ENCODE peak calls at places on chromosomes 6 and 20, in four cellular contexts. E is HEK293T, K is cardiac septum, C is left colon. D is an unnamed sample.

GRCh38 chr20:47359533-47360206 is 3.2 kb upstream of the ZMYND8 start:
- DNase-seq in E (no peak), K (no peak), C (no peak), D (no peak)

GRCh38 chr6:121305957-121306607 is 28.2 kb downstream of the TBC1D32 start:
- DNase-seq in E (peak; percentile 38), K (no peak), C (no peak), D (no peak)

GRCh38 chr20:59016795-59017492 is 2.3 kb upstream of the TUBB1 start:
- DNase-seq in E (no peak), K (no peak), C (no peak), D (peak; percentile 55)

GRCh38 chr6:683742-684440 is 9.0 kb downstream of the EXOC2 start:
- DNase-seq in E (peak; percentile 83), K (no peak), C (no peak), D (no peak)

GRCh38 chr6:32622545-32623401 is 14.4 kb upstream of the HLA-DQA1 start:
- DNase-seq in E (peak; percentile 70), K (no peak), C (no peak), D (no peak)

GRCh38 chr6:4870821-4871494 is 94.8 kb downstream of the CDYL start:
- DNase-seq in E (no peak), K (no peak), C (no peak), D (no peak)

GRCh38 chr6:64732888-64733287 is 974.1 kb downstream of the EYS start:
- DNase-seq in E (no peak), K (no peak), C (no peak), D (no peak)

GRCh38 chr6:10316327-10316726 is 98.5 kb downstream of the TFAP2A start:
- DNase-seq in E (peak; percentile 50), K (no peak), C (no peak), D (peak; percentile 82)

GRCh38 chr6:116667620-116668019 is 946 bp downstream of the ZUP1 start:
- DNase-seq in E (no peak), K (no peak), C (no peak), D (no peak)

GRCh38 chr6:142537612-142538478 is 236.0 kb downstream of the ADGRG6 start:
- DNase-seq in E (peak; percentile 48), K (no peak), C (no peak), D (no peak)

GRCh38 chr20:8427419-8428065 is 295.5 kb downstream of the PLCB1 start:
- DNase-seq in E (no peak), K (no peak), C (no peak), D (no peak)

GRCh38 chr6:150149146-150149545 is 6.3 kb downstream of the PPP1R14C start:
- DNase-seq in E (no peak), K (no peak), C (no peak), D (no peak)

GRCh38 chr6:166598441-166599138 is 12.1 kb upstream of the RAMACL start:
- DNase-seq in E (no peak), K (no peak), C (no peak), D (no peak)

GRCh38 chr20:35901678-35902544 is 52.4 kb downstream of the SCAND1 start:
- DNase-seq in E (no peak), K (no peak), C (no peak), D (no peak)

GRCh38 chr6:21171801-21172200 is 421.8 kb upstream of the SOX4 start:
- DNase-seq in E (no peak), K (no peak), C (no peak), D (no peak)

GRCh38 chr6:112308476-112308875 is 38.7 kb upstream of the RFPL4B start:
- DNase-seq in E (no peak), K (no peak), C (no peak), D (no peak)

GRCh38 chr20:11982289-11982957 is 64.7 kb downstream of the BTBD3 start:
- DNase-seq in E (no peak), K (no peak), C (no peak), D (no peak)

GRCh38 chr6:7391244-7391643 is 1.6 kb downstream of the RIOK1 start:
- DNase-seq in E (no peak), K (no peak), C (no peak), D (no peak)

GRCh38 chr20:45405566-45406259 is 2.4 kb upstream of the DBNDD2 start:
- DNase-seq in E (peak; percentile 26), K (no peak), C (no peak), D (peak; percentile 83)

GRCh38 chr6:40482532-40482931 is 104.6 kb downstream of the LRFN2 start:
- DNase-seq in E (no peak), K (no peak), C (no peak), D (no peak)

GRCh38 chr6:111484655-111484974 is 1.6 kb upstream of the REV3L start:
- DNase-seq in E (no peak), K (no peak), C (no peak), D (no peak)

GRCh38 chr20:61127311-61128044 is 124.6 kb upstream of the CDH4 start:
- DNase-seq in E (no peak), K (no peak), C (no peak), D (peak; percentile 99)

GRCh38 chr20:47825011-47825762 is 39.9 kb upstream of the SULF2 start:
- DNase-seq in E (no peak), K (peak; percentile 55), C (no peak), D (peak; percentile 74)

GRCh38 chr6:35228483-35228882 is 14.7 kb downstream of the SCUBE3 start:
- DNase-seq in E (no peak), K (no peak), C (no peak), D (no peak)

GRCh38 chr20:41411458-41411857 is 44.8 kb upstream of the EMILIN3 start:
- DNase-seq in E (no peak), K (no peak), C (no peak), D (no peak)

GRCh38 chr6:101086473-101086872 is 205.3 kb upstream of the ASCC3 start:
- DNase-seq in E (no peak), K (no peak), C (no peak), D (no peak)

GRCh38 chr20:25321262-25321831 is 69.3 kb downstream of the ABHD12 start:
- DNase-seq in E (no peak), K (no peak), C (peak; percentile 12), D (no peak)